ENCODE peak calls at places on chromosomes 4 and X, in five cellular contexts. I is hippocampal formation, J is Calu3, A is NCI-H1930, P is fibroblast of the conjunctiva. X is an unnamed sample.

GRCh38 chr4:106039796-106040195 is 144.5 kb downstream of the NPNT start:
- DNase-seq in I (no peak), J (no peak), A (no peak), P (peak), X (no peak)

GRCh38 chr4:14375816-14376215 is 626.5 kb upstream of the CPEB2 start:
- DNase-seq in I (no peak), J (no peak), A (no peak), P (no peak), X (no peak)

GRCh38 chr4:85610450-85610849 is 135.5 kb downstream of the ARHGAP24 start:
- DNase-seq in I (no peak), J (no peak), A (no peak), P (no peak), X (no peak)

GRCh38 chrX:154436597-154437397 is at the start of gene GDI1:
- DNase-seq in I (no peak), J (peak), A (peak), P (no peak), X (peak)

GRCh38 chr4:3473251-3473942 is 10.3 kb downstream of the DOK7 start:
- DNase-seq in I (no peak), J (no peak), A (no peak), P (no peak), X (no peak)

GRCh38 chr4:53537606-53538005 is 53.7 kb downstream of the LNX1 start:
- DNase-seq in I (no peak), J (peak), A (no peak), P (no peak), X (no peak)

GRCh38 chrX:15143050-15143824 is 126.6 kb downstream of the ASB9 start:
- DNase-seq in I (no peak), J (peak), A (peak), P (peak), X (peak)

GRCh38 chr4:181030961-181031360 is 1212.2 kb upstream of the TENM3 start:
- DNase-seq in I (no peak), J (no peak), A (no peak), P (peak), X (no peak)

GRCh38 chrX:12819231-12819630 is 28.0 kb downstream of the PRPS2 start:
- DNase-seq in I (no peak), J (peak), A (no peak), P (no peak), X (no peak)

GRCh38 chr4:64327237-64327636 is 82.0 kb downstream of the TECRL start:
- DNase-seq in I (no peak), J (no peak), A (no peak), P (no peak), X (no peak)

GRCh38 chr4:137370206-137370633 is 162.1 kb downstream of the PCDH18 start:
- DNase-seq in I (no peak), J (no peak), A (no peak), P (no peak), X (no peak)

GRCh38 chr4:16627999-16628398 is 270.4 kb downstream of the LDB2 start:
- DNase-seq in I (no peak), J (no peak), A (no peak), P (peak), X (no peak)

GRCh38 chrX:48468693-48469691 is 1.1 kb downstream of the SLC38A5 start:
- DNase-seq in I (no peak), J (no peak), A (no peak), P (no peak), X (peak)

GRCh38 chrX:9662148-9662547 is 103.5 kb downstream of the GPR143 start:
- DNase-seq in I (no peak), J (no peak), A (no peak), P (no peak), X (no peak)

GRCh38 chr4:70830054-70830453 is 9.6 kb downstream of the GRSF1 start:
- DNase-seq in I (no peak), J (no peak), A (no peak), P (no peak), X (no peak)

GRCh38 chr4:145734576-145735329 is 54.8 kb downstream of the C4orf51 start:
- DNase-seq in I (no peak), J (peak), A (no peak), P (peak), X (no peak)

GRCh38 chr4:31246856-31247255 is 526.7 kb downstream of the PCDH7 start:
- DNase-seq in I (no peak), J (no peak), A (no peak), P (no peak), X (no peak)

GRCh38 chr4:97370581-97370980 is 772.7 kb downstream of the STPG2 start:
- DNase-seq in I (no peak), J (no peak), A (no peak), P (no peak), X (no peak)

GRCh38 chr4:19051751-19052296 is 1030.3 kb upstream of the LCORL start:
- DNase-seq in I (no peak), J (no peak), A (no peak), P (no peak), X (no peak)

GRCh38 chr4:79848329-79848728 is 224.7 kb downstream of the ANTXR2 start:
- DNase-seq in I (no peak), J (no peak), A (no peak), P (no peak), X (no peak)

GRCh38 chrX:20320461-20321159 is 53.9 kb upstream of the RPS6KA3 start:
- DNase-seq in I (no peak), J (no peak), A (no peak), P (no peak), X (peak)

GRCh38 chr4:155062948-155063347 is 145.5 kb upstream of the NPY2R start:
- DNase-seq in I (no peak), J (no peak), A (no peak), P (no peak), X (no peak)